ENCODE peak calls at places on chromosomes 3 and 15, in six cellular contexts. One of them, this sample, is unnamed.

GRCh38 chr3:107432013-107432515 is 54.8 kb downstream of the CCDC54 start:
- DNase-seq in A549: peak; percentile 8
- DNase-seq in AG04450: no peak
- DNase-seq in mammary epithelial cell: peak; percentile 31
- DNase-seq in colonic mucosa: peak; percentile 45
- DNase-seq in neural progenitor cell: peak; percentile 29
- DNase-seq in this sample: peak; percentile 16

GRCh38 chr3:73471986-73472385 is 152.8 kb downstream of the PDZRN3 start:
- DNase-seq in neural progenitor cell: no peak
- DNase-seq in AG04450: no peak
- DNase-seq in colonic mucosa: no peak
- DNase-seq in mammary epithelial cell: no peak
- DNase-seq in A549: no peak
- DNase-seq in this sample: no peak

GRCh38 chr3:33363113-33363800 is 76.9 kb downstream of the UBP1 start:
- DNase-seq in AG04450: no peak
- DNase-seq in A549: no peak
- DNase-seq in neural progenitor cell: no peak
- DNase-seq in mammary epithelial cell: peak; percentile 87
- DNase-seq in colonic mucosa: no peak
- DNase-seq in this sample: no peak

GRCh38 chr15:44081223-44082013 is 113.7 kb downstream of the FRMD5 start:
- DNase-seq in A549: no peak
- DNase-seq in neural progenitor cell: no peak
- DNase-seq in AG04450: peak; percentile 56
- DNase-seq in colonic mucosa: no peak
- DNase-seq in mammary epithelial cell: peak; percentile 39
- DNase-seq in this sample: peak; percentile 83

GRCh38 chr3:186529204-186529999 is 14.8 kb downstream of the CRYGS start:
- DNase-seq in A549: no peak
- DNase-seq in AG04450: no peak
- DNase-seq in neural progenitor cell: peak; percentile 42
- DNase-seq in mammary epithelial cell: no peak
- DNase-seq in colonic mucosa: no peak
- DNase-seq in this sample: no peak

GRCh38 chr15:75049392-75049791 is 26.0 kb downstream of the PPCDC start:
- DNase-seq in AG04450: no peak
- DNase-seq in colonic mucosa: no peak
- DNase-seq in A549: no peak
- DNase-seq in neural progenitor cell: no peak
- DNase-seq in mammary epithelial cell: no peak
- DNase-seq in this sample: peak; percentile 33

GRCh38 chr3:104635872-104636580 is 730.7 kb upstream of the ALCAM start:
- DNase-seq in neural progenitor cell: no peak
- DNase-seq in AG04450: no peak
- DNase-seq in A549: peak; percentile 9
- DNase-seq in colonic mucosa: no peak
- DNase-seq in mammary epithelial cell: no peak
- DNase-seq in this sample: no peak

GRCh38 chr15:67176195-67176971 is 78.1 kb downstream of the AAGAB start:
- DNase-seq in A549: no peak
- DNase-seq in mammary epithelial cell: no peak
- DNase-seq in colonic mucosa: no peak
- DNase-seq in neural progenitor cell: peak; percentile 57
- DNase-seq in AG04450: no peak
- DNase-seq in this sample: no peak

GRCh38 chr3:180383332-180384020 is 218.5 kb upstream of the TTC14 start:
- DNase-seq in neural progenitor cell: no peak
- DNase-seq in AG04450: no peak
- DNase-seq in colonic mucosa: no peak
- DNase-seq in A549: no peak
- DNase-seq in mammary epithelial cell: peak; percentile 52
- DNase-seq in this sample: peak; percentile 62

GRCh38 chr3:120442975-120443517 is 7.7 kb downstream of the FSTL1 start:
- DNase-seq in AG04450: no peak
- DNase-seq in colonic mucosa: no peak
- DNase-seq in mammary epithelial cell: no peak
- DNase-seq in A549: no peak
- DNase-seq in neural progenitor cell: peak; percentile 43
- DNase-seq in this sample: no peak

GRCh38 chr15:99450896-99451358 is 114.9 kb upstream of the MEF2A start:
- DNase-seq in AG04450: no peak
- DNase-seq in A549: no peak
- DNase-seq in mammary epithelial cell: peak; percentile 90
- DNase-seq in neural progenitor cell: peak; percentile 40
- DNase-seq in colonic mucosa: peak; percentile 65
- DNase-seq in this sample: peak; percentile 27

GRCh38 chr3:139187648-139188047 is 143.0 kb upstream of the PRR23C start:
- DNase-seq in mammary epithelial cell: no peak
- DNase-seq in AG04450: no peak
- DNase-seq in colonic mucosa: no peak
- DNase-seq in neural progenitor cell: no peak
- DNase-seq in A549: no peak
- DNase-seq in this sample: no peak

GRCh38 chr3:197500812-197501211 is 55.0 kb downstream of the BDH1 start:
- DNase-seq in A549: no peak
- DNase-seq in mammary epithelial cell: no peak
- DNase-seq in neural progenitor cell: no peak
- DNase-seq in AG04450: no peak
- DNase-seq in colonic mucosa: no peak
- DNase-seq in this sample: no peak

GRCh38 chr15:97683816-97684215 is 276.7 kb upstream of the ARRDC4 start:
- DNase-seq in mammary epithelial cell: no peak
- DNase-seq in colonic mucosa: no peak
- DNase-seq in AG04450: no peak
- DNase-seq in neural progenitor cell: no peak
- DNase-seq in A549: no peak
- DNase-seq in this sample: no peak

GRCh38 chr3:43185656-43186375 is 79.9 kb upstream of the POMGNT2 start:
- DNase-seq in neural progenitor cell: no peak
- DNase-seq in colonic mucosa: no peak
- DNase-seq in AG04450: peak; percentile 65
- DNase-seq in mammary epithelial cell: peak; percentile 45
- DNase-seq in A549: no peak
- DNase-seq in this sample: peak; percentile 51

GRCh38 chr15:29126208-29126536 is 143.4 kb downstream of the NSMCE3 start:
- DNase-seq in AG04450: no peak
- DNase-seq in colonic mucosa: no peak
- DNase-seq in mammary epithelial cell: no peak
- DNase-seq in neural progenitor cell: no peak
- DNase-seq in A549: no peak
- DNase-seq in this sample: no peak

GRCh38 chr3:125107861-125108567 is 52.2 kb upstream of the HEG1 start:
- DNase-seq in neural progenitor cell: no peak
- DNase-seq in A549: peak; percentile 29
- DNase-seq in AG04450: peak; percentile 77
- DNase-seq in colonic mucosa: no peak
- DNase-seq in mammary epithelial cell: peak; percentile 78
- DNase-seq in this sample: peak; percentile 96

GRCh38 chr3:64023861-64024223 is 548 bp upstream of the PSMD6 start:
- DNase-seq in mammary epithelial cell: no peak
- DNase-seq in colonic mucosa: no peak
- DNase-seq in AG04450: no peak
- DNase-seq in A549: peak; percentile 35
- DNase-seq in neural progenitor cell: no peak
- DNase-seq in this sample: peak; percentile 23

DNA sequence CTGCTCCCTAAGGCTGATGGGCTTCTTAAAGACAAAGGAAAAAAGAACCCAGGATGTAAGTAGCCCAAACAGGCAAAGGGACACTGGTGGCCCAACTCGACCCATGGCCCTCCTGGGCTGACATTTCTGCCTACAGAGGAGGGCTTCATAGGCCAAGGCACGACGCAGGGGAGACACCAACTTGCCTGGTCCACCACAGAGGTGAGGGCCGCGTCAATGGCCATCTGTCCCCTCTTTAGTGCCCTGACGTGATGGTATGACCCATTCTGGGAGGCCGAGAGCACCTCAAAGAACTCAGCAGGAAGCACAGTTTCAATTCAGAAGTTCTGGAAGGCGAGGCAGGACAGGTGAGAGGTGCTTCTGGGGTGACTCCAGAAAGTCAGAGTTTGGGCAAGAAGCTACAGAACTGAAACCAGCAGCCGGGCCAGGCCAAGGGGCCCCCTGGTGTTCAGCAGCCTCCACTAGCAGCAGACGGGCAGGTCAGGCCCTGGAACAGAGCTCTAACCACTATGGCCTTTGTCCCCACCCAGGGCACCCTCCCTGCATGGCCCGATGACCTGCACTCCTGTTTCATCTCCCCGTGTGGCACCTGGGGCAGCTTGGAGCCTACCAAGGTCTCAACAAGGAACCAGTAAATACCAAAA is 45.1 kb downstream of the HMCES start:
- DNase-seq in neural progenitor cell: no peak
- DNase-seq in A549: no peak
- DNase-seq in mammary epithelial cell: no peak
- DNase-seq in AG04450: no peak
- DNase-seq in colonic mucosa: no peak
- DNase-seq in this sample: no peak
- TF ChIP-seq CTCF in neural progenitor cell: no peak
- TF ChIP-seq CTCF in A549: no peak
- TF ChIP-seq CTCF in mammary epithelial cell: no peak
- TF ChIP-seq CTCF in AG04450: peak; percentile 31
- TF ChIP-seq CTCF in colonic mucosa: no peak
- TF ChIP-seq CTCF in this sample: peak; percentile 18

GRCh38 chr15:33005582-33005981 is 188.9 kb downstream of the FMN1 start:
- DNase-seq in colonic mucosa: no peak
- DNase-seq in A549: no peak
- DNase-seq in neural progenitor cell: peak; percentile 34
- DNase-seq in mammary epithelial cell: no peak
- DNase-seq in AG04450: no peak
- DNase-seq in this sample: no peak
- H3K4me3 ChIP-seq in colonic mucosa: no peak overlapping the region
- H3K4me3 ChIP-seq in A549: no peak overlapping the region
- H3K4me3 ChIP-seq in neural progenitor cell: peak overlapping the region; percentile 11
- H3K4me3 ChIP-seq in mammary epithelial cell: no peak overlapping the region
- H3K4me3 ChIP-seq in AG04450: no peak overlapping the region
- H3K4me3 ChIP-seq in this sample: no peak overlapping the region

GRCh38 chr3:57006949-57007419 is 53.5 kb upstream of the SPATA12 start:
- DNase-seq in neural progenitor cell: no peak
- DNase-seq in A549: no peak
- DNase-seq in mammary epithelial cell: peak; percentile 95
- DNase-seq in colonic mucosa: no peak
- DNase-seq in AG04450: no peak
- DNase-seq in this sample: peak; percentile 68
- TF ChIP-seq CTCF in neural progenitor cell: peak; percentile 57
- TF ChIP-seq CTCF in A549: no peak
- TF ChIP-seq CTCF in mammary epithelial cell: peak; percentile 50
- TF ChIP-seq CTCF in colonic mucosa: no peak
- TF ChIP-seq CTCF in AG04450: peak; percentile 36
- TF ChIP-seq CTCF in this sample: peak; percentile 32

DNA sequence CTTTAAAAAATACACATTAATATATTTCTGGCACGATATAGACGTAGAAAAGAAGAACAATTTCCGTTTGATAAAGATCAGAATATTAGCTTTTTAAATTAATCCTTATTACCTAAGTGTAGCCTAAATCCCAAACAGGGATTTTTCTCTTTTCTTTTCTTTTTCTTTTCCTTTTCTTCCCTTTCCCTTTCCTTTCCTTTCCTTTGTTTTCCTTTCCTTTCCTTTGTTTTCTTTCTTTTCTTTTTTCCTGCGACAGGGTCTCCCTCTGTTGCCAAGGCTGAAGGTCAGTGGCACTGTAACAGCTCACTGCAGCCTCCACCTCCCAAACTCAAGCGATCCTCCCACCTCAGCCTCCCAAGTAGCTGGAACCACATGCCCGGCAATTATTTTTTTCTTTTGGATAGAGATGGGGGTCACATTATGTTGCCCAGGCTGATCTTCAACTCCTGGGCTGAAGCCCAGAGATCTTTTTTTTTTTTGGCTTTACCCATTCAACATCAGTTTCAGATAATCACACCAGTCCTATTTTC is 1.8 kb upstream of the USF3 start:
- DNase-seq in mammary epithelial cell: no peak
- DNase-seq in AG04450: no peak
- DNase-seq in A549: no peak
- DNase-seq in neural progenitor cell: no peak
- DNase-seq in colonic mucosa: no peak
- DNase-seq in this sample: no peak
- H3K4me3 ChIP-seq in mammary epithelial cell: peak overlapping the region; percentile 88
- H3K4me3 ChIP-seq in AG04450: no peak overlapping the region
- H3K4me3 ChIP-seq in A549: peak overlapping the region; percentile 63
- H3K4me3 ChIP-seq in neural progenitor cell: peak overlapping the region; percentile 61
- H3K4me3 ChIP-seq in colonic mucosa: no peak overlapping the region
- H3K4me3 ChIP-seq in this sample: no peak overlapping the region

GRCh38 chr3:127721536-127721935 is 48.8 kb downstream of the ABTB1 start:
- DNase-seq in neural progenitor cell: no peak
- DNase-seq in mammary epithelial cell: no peak
- DNase-seq in AG04450: no peak
- DNase-seq in A549: no peak
- DNase-seq in colonic mucosa: no peak
- DNase-seq in this sample: no peak
- TF ChIP-seq CTCF in neural progenitor cell: no peak
- TF ChIP-seq CTCF in mammary epithelial cell: no peak
- TF ChIP-seq CTCF in AG04450: no peak
- TF ChIP-seq CTCF in A549: no peak
- TF ChIP-seq CTCF in colonic mucosa: no peak
- TF ChIP-seq CTCF in this sample: no peak

DNA sequence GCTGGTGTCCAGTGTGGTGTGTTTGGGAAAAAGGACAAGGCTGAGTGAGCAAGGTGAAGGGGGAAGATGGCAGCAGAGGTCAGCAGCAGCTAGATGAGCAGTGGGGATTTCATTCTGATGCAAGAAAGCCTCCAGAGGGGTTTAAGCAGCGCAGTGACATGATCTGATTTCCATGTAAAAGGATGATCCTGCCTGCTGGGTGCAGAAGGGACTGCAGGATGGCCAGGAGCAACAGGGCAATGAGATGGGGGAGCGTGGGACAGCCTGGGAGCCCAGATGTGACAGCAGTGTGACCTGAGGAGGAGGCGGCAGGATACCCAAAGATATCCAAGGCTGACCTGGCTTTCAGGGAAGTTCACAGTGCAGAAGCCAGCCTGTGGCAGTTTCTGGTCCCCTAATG is 6.1 kb downstream of the WNT7A start:
- DNase-seq in A549: no peak
- DNase-seq in colonic mucosa: no peak
- DNase-seq in mammary epithelial cell: no peak
- DNase-seq in neural progenitor cell: peak; percentile 43
- DNase-seq in AG04450: no peak
- DNase-seq in this sample: no peak
- H3K4me3 ChIP-seq in A549: no peak overlapping the region
- H3K4me3 ChIP-seq in colonic mucosa: no peak overlapping the region
- H3K4me3 ChIP-seq in mammary epithelial cell: no peak overlapping the region
- H3K4me3 ChIP-seq in neural progenitor cell: no peak overlapping the region
- H3K4me3 ChIP-seq in AG04450: no peak overlapping the region
- H3K4me3 ChIP-seq in this sample: no peak overlapping the region

GRCh38 chr3:134312873-134313838 is 61.1 kb downstream of the AMOTL2 start:
- DNase-seq in mammary epithelial cell: no peak
- DNase-seq in A549: peak; percentile 73
- DNase-seq in colonic mucosa: peak; percentile 59
- DNase-seq in AG04450: no peak
- DNase-seq in neural progenitor cell: peak; percentile 94
- DNase-seq in this sample: peak; percentile 82
- TF ChIP-seq CTCF in mammary epithelial cell: no peak
- TF ChIP-seq CTCF in A549: peak; percentile 56
- TF ChIP-seq CTCF in colonic mucosa: peak; percentile 8
- TF ChIP-seq CTCF in AG04450: peak; percentile 47
- TF ChIP-seq CTCF in neural progenitor cell: peak; percentile 70
- TF ChIP-seq CTCF in this sample: peak; percentile 44

GRCh38 chr15:84804005-84804803 is 13.0 kb upstream of the ALPK3 start:
- DNase-seq in A549: no peak
- DNase-seq in colonic mucosa: no peak
- DNase-seq in AG04450: no peak
- DNase-seq in neural progenitor cell: no peak
- DNase-seq in mammary epithelial cell: no peak
- DNase-seq in this sample: no peak
- H3K4me3 ChIP-seq in A549: no peak overlapping the region
- H3K4me3 ChIP-seq in colonic mucosa: no peak overlapping the region
- H3K4me3 ChIP-seq in AG04450: no peak overlapping the region
- H3K4me3 ChIP-seq in neural progenitor cell: no peak overlapping the region
- H3K4me3 ChIP-seq in mammary epithelial cell: no peak overlapping the region
- H3K4me3 ChIP-seq in this sample: no peak overlapping the region

This sample was measured in fibroblast of the aortic adventitia.